ENCODE peak calls at places on chromosomes 7 and 10, in eight cellular contexts. O, N, Q, V, L, J, D and U are unnamed samples. For H3K4me1 and H3K9me3, the result is how much of the 10 kb centered on the place peaks cover.

GRCh38 chr10:99994801-99995200 is 14.9 kb downstream of the DNMBP start:
- DNase-seq in O (no peak), Q (no peak), D (no peak), L (no peak), J (no peak), N (no peak), V (no peak), U (no peak)

GRCh38 chr10:122164028-122164601 is 107.0 kb upstream of the BTBD16 start:
- DNase-seq in V (no peak), L (no peak), O (no peak), Q (no peak), J (peak), N (no peak), D (no peak), U (no peak)

GRCh38 chr7:11625669-11626068 is 206.3 kb downstream of the THSD7A start:
- DNase-seq in Q (no peak), V (no peak), N (no peak), D (no peak), L (no peak), J (no peak), O (no peak), U (no peak)

GRCh38 chr10:4776234-4776638 is 49.8 kb upstream of the AKR1E2 start:
- DNase-seq in V (no peak), J (no peak), Q (no peak), O (no peak), L (no peak), N (no peak), D (no peak), U (no peak)

GRCh38 chr7:139828880-139829653 is at the start of gene TBXAS1:
- DNase-seq in D (peak), N (no peak), V (no peak), J (peak), O (no peak), Q (no peak), L (no peak), U (peak)

GRCh38 chr7:26167293-26167934 is 15.4 kb downstream of the NFE2L3 start:
- DNase-seq in Q (peak), D (no peak), V (no peak), N (no peak), L (peak), J (no peak), O (no peak), U (no peak)

GRCh38 chr10:126908225-126908624 is 3.0 kb downstream of the DOCK1 start:
- DNase-seq in Q (no peak), J (no peak), L (no peak), D (peak), O (no peak), V (no peak), N (no peak), U (no peak)

GRCh38 chr10:95097805-95098204 is 28.5 kb upstream of the CYP2C8 start:
- DNase-seq in O (no peak), J (peak), Q (no peak), N (no peak), D (no peak), L (no peak), V (no peak), U (no peak)

GRCh38 chr7:29106128-29106988 is 40.0 kb downstream of the CPVL start:
- DNase-seq in D (no peak), V (peak), J (peak), N (peak), O (peak), Q (no peak), L (no peak), U (no peak)

GRCh38 chr10:62732841-62733653 is 71.5 kb upstream of the ADO start:
- DNase-seq in J (no peak), L (peak), D (no peak), Q (peak), V (no peak), N (no peak), O (no peak), U (peak)

DNA sequence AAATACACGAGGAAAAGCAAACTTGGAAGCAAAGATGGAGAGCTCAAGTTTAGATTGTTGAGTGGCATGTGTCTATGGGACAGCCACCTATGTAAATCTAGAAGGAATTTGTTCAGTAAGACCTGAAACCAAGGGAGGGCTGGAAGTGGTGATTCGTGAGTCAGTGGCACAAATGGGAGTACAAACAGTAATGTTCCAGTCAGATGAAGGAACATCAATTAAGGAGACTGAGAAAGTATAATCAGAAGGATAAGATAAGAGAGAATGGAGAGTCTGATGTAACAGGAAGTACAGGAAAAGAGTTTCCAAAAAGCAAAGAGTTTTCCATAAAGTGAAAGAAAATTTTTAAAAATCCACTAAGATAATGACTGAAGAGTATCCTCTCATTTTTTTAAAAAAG is 544.2 kb downstream of the KIF20B start:
- DNase-seq in J (no peak), Q (no peak), L (no peak), N (no peak), D (no peak), O (no peak), V (no peak), U (no peak)
- H3K4me3 ChIP-seq in J (no peak), Q (no peak), L (no peak), N (no peak), D (no peak), O (no peak), V (no peak), U (no peak)

GRCh38 chr7:38318803-38319416 is 45.5 kb upstream of the TARP start:
- DNase-seq in N (no peak), J (peak), Q (no peak), V (peak), L (no peak), O (peak), D (no peak), U (no peak)
- H3K4me1 ChIP-seq in N (under half), J (under half), Q (under half), V (under half), L (under half), O (under half), D (under half), U (under half)

GRCh38 chr7:16399265-16399801 is 22.0 kb downstream of the CRPPA start:
- DNase-seq in D (no peak), J (no peak), V (no peak), O (no peak), Q (no peak), L (no peak), N (no peak), U (no peak)

GRCh38 chr7:16398211-16399017 is 22.9 kb downstream of the CRPPA start:
- DNase-seq in Q (no peak), V (no peak), O (no peak), N (no peak), L (no peak), D (no peak), J (no peak), U (no peak)

GRCh38 chr7:16395121-16395520 is 26.2 kb downstream of the CRPPA start:
- DNase-seq in N (no peak), V (no peak), Q (no peak), D (no peak), O (no peak), J (no peak), L (no peak), U (no peak)

GRCh38 chr7:16396766-16397496 is 24.4 kb downstream of the CRPPA start:
- DNase-seq in O (no peak), D (no peak), N (no peak), L (no peak), Q (no peak), J (no peak), V (no peak), U (no peak)

GRCh38 chr7:16397497-16398210 is 23.7 kb downstream of the CRPPA start:
- DNase-seq in Q (no peak), L (no peak), N (no peak), D (no peak), O (no peak), J (no peak), V (no peak), U (no peak)
- H3K9me3 ChIP-seq in Q (under half), L (under half), N (under half), D (under half), O (under half), J (under half), V (under half), U (under half)

DNA sequence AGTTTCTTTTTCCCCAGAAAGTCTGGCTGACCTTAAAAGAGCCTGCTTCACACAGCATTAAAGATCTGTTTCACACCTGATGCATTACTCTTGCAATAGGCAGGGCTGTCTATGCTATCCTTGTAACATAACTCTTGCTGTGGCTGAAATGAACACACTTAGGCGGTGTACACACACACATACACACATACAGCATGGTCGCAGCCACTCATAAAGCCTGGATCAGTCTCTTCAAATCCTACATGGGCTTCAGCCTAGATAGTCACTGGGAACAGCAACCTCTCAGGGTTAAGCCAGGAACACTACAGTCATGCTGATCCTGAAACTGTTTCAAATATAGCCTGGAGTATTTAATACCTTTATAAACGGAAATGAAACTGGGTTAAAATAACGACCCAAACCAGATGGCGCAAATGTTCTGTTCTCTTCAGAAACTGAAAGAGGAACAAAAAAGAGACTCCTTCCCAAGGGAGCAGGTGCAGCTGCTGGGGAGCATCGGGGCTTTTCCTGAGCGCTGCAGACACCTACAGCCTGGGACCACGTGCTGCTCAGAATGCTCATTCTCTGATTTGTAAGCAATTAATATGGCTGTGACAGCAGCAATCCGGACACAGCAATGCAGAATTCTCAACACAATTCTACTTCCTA is 61.0 kb upstream of the SFMBT2 start:
- DNase-seq in Q (no peak), O (no peak), V (no peak), L (no peak), N (no peak), J (no peak), D (no peak), U (peak)
- H3K4me3 ChIP-seq in Q (peak), O (no peak), V (no peak), L (peak), N (no peak), J (no peak), D (no peak), U (peak)

GRCh38 chr10:131979821-131980270 is 1.9 kb downstream of the BNIP3 start:
- DNase-seq in J (peak), Q (no peak), V (no peak), D (no peak), O (no peak), N (peak), L (no peak), U (no peak)
- H3K4me1 ChIP-seq in J (under half), Q (under half), V (under half), D (under half), O (under half), N (under half), L (half or more), U (half or more)

GRCh38 chr7:57210871-57211270 is 78.6 kb upstream of the ZNF479 start:
- DNase-seq in J (no peak), D (no peak), N (no peak), L (no peak), V (no peak), O (no peak), Q (no peak), U (no peak)
- H3K9me3 ChIP-seq in J (under half), D (under half), N (under half), L (under half), V (under half), O (half or more), Q (under half), U (under half)

GRCh38 chr10:82888809-82889455 is 1013.9 kb downstream of the NRG3 start:
- DNase-seq in J (no peak), V (no peak), D (no peak), O (no peak), Q (no peak), L (no peak), N (no peak), U (no peak)

GRCh38 chr10:82890573-82890972 is 1015.6 kb downstream of the NRG3 start:
- DNase-seq in V (no peak), N (no peak), O (no peak), D (no peak), L (no peak), Q (no peak), J (no peak), U (no peak)

GRCh38 chr10:82887488-82887887 is 1012.5 kb downstream of the NRG3 start:
- DNase-seq in V (no peak), N (no peak), Q (no peak), O (no peak), L (no peak), D (no peak), J (no peak), U (no peak)

DNA sequence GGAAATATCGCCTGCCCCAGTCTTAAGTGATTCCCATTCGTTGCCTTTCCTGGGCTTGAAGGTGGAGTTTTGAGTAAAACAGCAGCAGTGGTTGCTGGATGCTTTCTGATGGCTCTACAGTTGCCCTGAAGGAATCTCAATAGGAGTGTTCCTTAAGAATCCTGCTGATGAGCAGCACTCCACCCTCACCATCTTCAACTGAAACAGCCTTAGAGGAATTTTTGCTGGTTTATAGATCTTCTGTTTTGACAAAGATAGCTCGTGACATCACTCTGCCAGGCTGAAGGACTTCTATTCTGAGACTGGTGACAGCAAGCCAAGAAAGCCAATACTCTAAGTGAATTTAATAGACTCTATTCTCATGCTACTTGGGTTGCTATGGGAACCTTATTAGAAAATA is 1014.7 kb downstream of the NRG3 start:
- DNase-seq in O (no peak), V (no peak), D (no peak), J (no peak), N (no peak), Q (no peak), L (no peak), U (no peak)
- H3K4me3 ChIP-seq in O (no peak), V (no peak), D (no peak), J (no peak), N (no peak), Q (no peak), L (no peak), U (no peak)

GRCh38 chr7:100720645-100721504 is 607 bp downstream of the EPO start:
- DNase-seq in D (no peak), N (no peak), O (peak), Q (no peak), L (no peak), V (no peak), J (no peak), U (no peak)
- H3K4me1 ChIP-seq in D (under half), N (under half), O (under half), Q (under half), L (under half), V (under half), J (under half), U (under half)

DNA sequence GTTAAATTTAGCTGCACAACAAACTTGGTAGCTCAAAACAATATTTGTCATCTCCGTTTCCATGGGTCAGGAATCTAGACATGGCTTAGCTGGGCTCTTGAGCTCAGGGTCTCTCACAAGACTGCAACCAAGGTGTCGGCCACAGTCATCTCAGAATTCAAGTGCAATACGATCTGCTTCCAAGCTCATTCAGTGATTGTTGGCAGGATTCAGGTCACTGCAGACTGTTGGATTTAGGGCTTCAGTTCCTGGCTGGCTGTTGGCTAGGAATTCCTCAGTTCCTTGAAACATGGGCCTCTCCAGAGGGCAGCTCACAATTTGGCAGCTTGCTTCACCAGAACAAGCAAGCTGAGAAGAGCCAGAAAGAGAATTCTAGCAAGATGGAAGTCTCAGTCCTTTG is 17.5 kb upstream of the CHST3 start:
- DNase-seq in L (no peak), Q (no peak), V (no peak), D (no peak), O (no peak), N (no peak), J (no peak), U (no peak)
- H3K9me3 ChIP-seq in L (under half), Q (under half), V (half or more), D (under half), O (under half), N (under half), J (under half), U (under half)